ENCODE peak calls at places on chromosomes 11 and 22, in ten cellular contexts. F is stimulated activated CD4-positive, alpha-beta T cell treated with anti-CD3 and anti-CD28 coated beads, TNF-alpha, amount 100 ng/mL, for 48 hours; L is ELR; X is NCI-H1694; I is T-helper 1 cell; M is MCF 10A; J is DMS79; E is left ventricle myocardium inferior; K is hypothalamus; Z is NCI-H1092. B is an unnamed sample.
A peak's percentile ranks its signal among the peaks of the same experiment; 100 is the strongest.

GRCh38 chr11:46832511-46833214 is 13.4 kb downstream of the CKAP5 start:
- DNase-seq in X (no peak), K (no peak), M (no peak), E (no peak), L (no peak), F (no peak), I (no peak), Z (no peak), J (no peak), B (no peak)

GRCh38 chr22:29030016-29030617 is 31.5 kb downstream of the C22orf31 start:
- DNase-seq in K (no peak), X (no peak), E (no peak), Z (no peak), I (no peak), J (no peak), F (no peak), L (peak; percentile 53), M (peak; percentile 40), B (no peak)

GRCh38 chr11:75840560-75840959 is 25.6 kb downstream of the UVRAG start:
- DNase-seq in F (no peak), J (no peak), L (no peak), Z (no peak), K (no peak), X (no peak), I (no peak), M (peak; percentile 4), E (no peak), B (no peak)

GRCh38 chr22:50738649-50739227 is 734 bp downstream of the ACR start:
- DNase-seq in J (no peak), L (no peak), E (no peak), K (no peak), X (no peak), M (no peak), Z (no peak), I (no peak), F (no peak), B (peak; percentile 45)

GRCh38 chr22:39409630-39410029 is 10.1 kb downstream of the TAB1 start:
- DNase-seq in K (no peak), L (no peak), E (no peak), I (no peak), J (no peak), Z (no peak), M (no peak), X (no peak), F (no peak), B (no peak)

GRCh38 chr22:23068096-23068831 is 2.1 kb upstream of the GNAZ start:
- DNase-seq in Z (no peak), F (no peak), J (no peak), M (no peak), L (no peak), K (no peak), X (no peak), I (no peak), E (no peak), B (no peak)

GRCh38 chr22:46537946-46538815 is 761 bp upstream of the CELSR1 start:
- DNase-seq in E (peak; percentile 18), K (no peak), F (no peak), I (no peak), J (no peak), Z (no peak), X (no peak), L (peak; percentile 51), M (peak; percentile 68), B (no peak)

GRCh38 chr11:47415949-47416472 is 7.6 kb downstream of the SLC39A13 start:
- DNase-seq in M (peak; percentile 92), J (peak; percentile 80), L (peak; percentile 95), X (no peak), F (no peak), Z (no peak), E (peak; percentile 86), I (no peak), K (peak; percentile 32), B (no peak)

GRCh38 chr11:79069504-79069903 is 371.3 kb downstream of the TENM4 start:
- DNase-seq in K (no peak), M (no peak), E (no peak), I (no peak), X (no peak), Z (no peak), L (no peak), J (no peak), F (no peak), B (no peak)

GRCh38 chr22:26894766-26895485 is 237.5 kb downstream of the MIAT start:
- DNase-seq in F (no peak), I (no peak), M (peak; percentile 81), K (no peak), X (no peak), Z (no peak), L (peak; percentile 86), J (no peak), E (no peak), B (peak; percentile 1)

GRCh38 chr11:119196833-119197483 is 9.2 kb upstream of the CBL start:
- DNase-seq in I (peak; percentile 68), X (peak; percentile 39), K (peak; percentile 53), Z (peak; percentile 81), F (peak; percentile 49), M (peak; percentile 93), L (peak; percentile 87), E (no peak), J (peak; percentile 59), B (no peak)

GRCh38 chr11:20601221-20601914 is 2.0 kb downstream of the SLC6A5 start:
- DNase-seq in L (no peak), K (no peak), J (no peak), I (no peak), E (no peak), M (no peak), Z (no peak), X (no peak), F (no peak), B (no peak)

GRCh38 chr11:33064033-33064825 is 24.9 kb downstream of the TCP11L1 start:
- DNase-seq in F (no peak), K (peak; percentile 8), J (no peak), I (no peak), E (no peak), M (no peak), X (no peak), L (no peak), Z (no peak), B (no peak)

GRCh38 chr11:60953781-60954180 is 1.8 kb upstream of the SLC15A3 start:
- DNase-seq in E (no peak), I (no peak), J (no peak), L (peak; percentile 49), M (no peak), F (no peak), K (no peak), X (no peak), Z (no peak), B (no peak)

GRCh38 chr11:118263109-118263508 is 988 bp downstream of the MPZL2 start:
- DNase-seq in X (no peak), E (no peak), Z (no peak), L (no peak), J (no peak), M (no peak), F (no peak), K (no peak), I (no peak), B (no peak)